ENCODE peak calls at places on chromosome 22, in four cellular contexts. N is GM12878, J is tibial artery, H is brain microvascular endothelial cell. T is an unnamed sample.

GRCh38 chr22:38700271-38700788 is 413 bp downstream of the JOSD1 start:
- DNase-seq in H (no peak), J (peak; percentile 63), N (no peak), T (no peak)

GRCh38 chr22:42673898-42674390 is 24.8 kb upstream of the CYB5R3 start:
- DNase-seq in H (no peak), N (no peak), J (no peak), T (no peak)

GRCh38 chr22:43127166-43127908 is 15.9 kb downstream of the MCAT start:
- DNase-seq in N (no peak), J (no peak), H (no peak), T (no peak)

GRCh38 chr22:29204617-29205183 is 996 bp upstream of the EMID1 start:
- DNase-seq in J (no peak), H (no peak), N (no peak), T (no peak)

GRCh38 chr22:45777852-45778172 is 106.2 kb downstream of the ATXN10 start:
- DNase-seq in N (no peak), J (no peak), H (no peak), T (no peak)

GRCh38 chr22:19037282-19038163 is 84.7 kb downstream of the DGCR2 start:
- DNase-seq in N (no peak), J (peak; percentile 15), H (no peak), T (peak; percentile 35)

GRCh38 chr22:41377846-41378245 is 3.9 kb upstream of the TEF start:
- DNase-seq in J (no peak), N (no peak), H (no peak), T (no peak)

GRCh38 chr22:46006379-46007002 is 29.5 kb upstream of the WNT7B start:
- DNase-seq in H (peak; percentile 76), J (peak; percentile 91), N (no peak), T (peak; percentile 91)

GRCh38 chr22:30823015-30823370 is 128.3 kb downstream of the OSBP2 start:
- DNase-seq in J (no peak), H (peak; percentile 26), N (no peak), T (peak; percentile 26)

GRCh38 chr22:42970029-42970428 is 44.9 kb downstream of the PACSIN2 start:
- DNase-seq in H (no peak), J (no peak), N (no peak), T (no peak)

GRCh38 chr22:49734390-49734789 is 93.3 kb downstream of the BRD1 start:
- DNase-seq in J (no peak), H (no peak), N (no peak), T (no peak)

GRCh38 chr22:50247748-50248147 is 2.9 kb upstream of the TUBGCP6 start:
- DNase-seq in H (peak; percentile 75), J (no peak), N (no peak), T (no peak)

GRCh38 chr22:18987765-18988164 is 51.7 kb upstream of the PRODH start:
- DNase-seq in J (no peak), H (no peak), N (no peak), T (no peak)

GRCh38 chr22:43199541-43199940 is 12.6 kb upstream of the TTLL12 start:
- DNase-seq in N (no peak), J (no peak), H (no peak), T (peak; percentile 19)

GRCh38 chr22:41479671-41480396 is 10.9 kb downstream of the ACO2 start:
- DNase-seq in J (peak; percentile 28), H (peak; percentile 50), N (no peak), T (no peak)

GRCh38 chr22:39254789-39255298 is 10.1 kb upstream of the PDGFB start:
- DNase-seq in H (peak; percentile 48), J (no peak), N (peak; percentile 41), T (no peak)

GRCh38 chr22:50445071-50445879 is 29.6 kb downstream of the SBF1 start:
- DNase-seq in J (no peak), H (no peak), N (no peak), T (no peak)

GRCh38 chr22:45683248-45683647 is 11.6 kb downstream of the ATXN10 start:
- DNase-seq in J (no peak), H (no peak), N (no peak), T (no peak)

GRCh38 chr22:29253561-29254282 is 14.1 kb downstream of the RHBDD3 start:
- DNase-seq in J (no peak), N (no peak), H (no peak), T (no peak)

GRCh38 chr22:24380220-24381218 is 46.9 kb upstream of the ADORA2A start:
- DNase-seq in J (no peak), H (no peak), N (no peak), T (no peak)

GRCh38 chr22:32473388-32473952 is 1.1 kb upstream of the FBXO7 start:
- DNase-seq in N (peak; percentile 34), H (peak; percentile 65), J (no peak), T (peak; percentile 67)

GRCh38 chr22:32475428-32476010 is 908 bp downstream of the FBXO7 start:
- DNase-seq in J (peak; percentile 52), H (no peak), N (no peak), T (peak; percentile 49)

GRCh38 chr22:32476804-32477203 is 2.2 kb downstream of the FBXO7 start:
- DNase-seq in J (no peak), H (no peak), N (no peak), T (no peak)

GRCh38 chr22:32476286-32476685 is 1.7 kb downstream of the FBXO7 start:
- DNase-seq in N (no peak), H (no peak), J (no peak), T (no peak)

DNA sequence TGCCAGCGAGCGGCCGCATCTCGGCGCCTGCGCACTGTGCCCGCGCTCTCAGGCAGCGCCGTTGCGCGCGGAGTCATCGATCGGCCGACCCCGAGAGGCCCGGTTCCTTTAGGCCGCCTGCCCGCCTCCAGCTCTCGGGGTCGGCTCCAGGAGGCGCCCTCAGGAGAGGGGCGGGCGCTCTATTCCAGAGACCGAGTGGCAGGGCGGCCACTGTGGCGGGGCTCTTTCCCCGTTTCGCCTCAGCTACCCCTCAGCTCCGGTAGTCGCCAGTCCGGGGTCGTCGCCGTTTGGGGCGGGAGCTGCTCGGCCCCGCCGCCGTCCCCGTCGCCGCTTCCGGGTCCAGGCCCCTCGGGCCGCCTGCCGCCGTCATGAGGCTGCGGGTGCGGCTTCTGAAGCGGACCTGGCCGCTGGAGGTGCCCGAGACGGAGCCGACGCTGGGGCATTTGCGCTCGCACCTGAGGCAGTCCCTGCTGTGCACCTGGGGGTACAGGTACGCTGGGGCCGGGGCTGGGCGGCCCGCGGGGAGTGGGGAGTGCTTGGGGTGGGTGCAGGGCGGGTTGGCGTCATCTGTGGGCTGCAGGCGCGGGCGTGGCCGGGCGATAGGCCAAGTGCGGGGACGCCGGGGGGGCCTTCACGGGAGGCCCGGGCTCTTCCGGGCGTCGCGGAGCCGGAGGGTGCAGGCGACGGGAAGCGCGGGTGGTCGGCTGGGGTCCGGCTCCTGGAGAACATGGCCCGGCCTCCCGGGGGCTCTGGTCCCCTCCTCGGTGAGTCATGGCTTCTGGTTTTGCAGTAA is at the start of gene FBXO7:
- DNase-seq in H (peak; percentile 92), J (peak; percentile 92), N (peak; percentile 37), T (peak; percentile 95)
- TF ChIP-seq CTCF in H (peak; percentile 58), J (peak; percentile 37), N (no peak), T (peak; percentile 42)

DNA sequence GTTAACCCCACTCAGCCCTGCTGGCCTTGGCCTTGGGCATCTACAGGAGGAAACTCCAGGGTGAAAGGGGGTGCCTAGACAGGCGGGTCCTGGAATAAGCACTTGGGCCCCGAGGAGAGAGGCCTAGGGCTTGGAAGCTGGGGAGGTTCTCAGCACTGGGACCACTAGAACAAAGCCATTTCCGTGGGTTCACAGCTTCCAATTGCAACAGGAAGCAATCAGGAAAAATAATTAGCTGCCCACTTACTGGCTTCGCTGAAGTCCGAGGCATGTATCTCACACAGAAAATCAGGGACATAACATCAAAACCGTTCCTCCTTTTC is 161.2 kb upstream of the GRK3 start:
- DNase-seq in H (no peak), J (no peak), N (no peak), T (no peak)
- H3K4me3 ChIP-seq in H (peak overlapping the region; percentile 64), J (no peak overlapping the region), N (peak overlapping the region; percentile 87), T (no peak overlapping the region)

GRCh38 chr22:22662095-22662494 is 17.7 kb downstream of the GGTLC2 start:
- DNase-seq in H (no peak), N (no peak), J (no peak), T (no peak)
- H3K27me3 ChIP-seq in H (peaks cover 41% of the 10 kb centered on the region), N (no peaks in the 10 kb centered on the region), J (peaks cover 18% of the 10 kb centered on the region), T (no peaks in the 10 kb centered on the region)

DNA sequence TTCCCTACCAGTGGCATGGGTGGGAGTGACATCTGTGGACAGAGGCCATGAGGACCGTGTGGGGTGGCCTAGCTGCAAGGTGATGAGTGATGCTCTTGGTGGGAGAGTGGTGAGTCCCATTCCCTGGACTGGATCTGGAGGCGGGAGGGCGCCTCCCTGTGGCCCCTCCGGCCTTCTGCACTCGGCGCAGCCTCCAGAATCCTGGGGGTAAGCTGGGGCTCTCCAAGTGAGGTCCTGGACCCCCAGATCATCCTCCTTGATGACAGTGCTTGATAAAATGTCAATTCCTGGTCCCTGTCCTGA is 32.3 kb upstream of the PRR5 start:
- DNase-seq in H (no peak), N (no peak), J (no peak), T (no peak)
- TF ChIP-seq CTCF in H (peak; percentile 55), N (peak; percentile 15), J (no peak), T (no peak)

GRCh38 chr22:37588540-37589215 is 8.8 kb upstream of the LGALS2 start:
- DNase-seq in J (no peak), N (no peak), H (no peak), T (no peak)

GRCh38 chr22:37594237-37594636 is 14.3 kb upstream of the LGALS2 start:
- DNase-seq in N (no peak), H (no peak), J (no peak), T (no peak)

GRCh38 chr22:37589607-37590006 is 9.7 kb upstream of the LGALS2 start:
- DNase-seq in J (no peak), H (no peak), N (no peak), T (no peak)

GRCh38 chr22:37591823-37592404 is 12.0 kb upstream of the LGALS2 start:
- DNase-seq in H (no peak), N (no peak), J (no peak), T (no peak)
- H3K4me3 ChIP-seq in H (no peak overlapping the region), N (peak overlapping the region; percentile 6), J (no peak overlapping the region), T (peak overlapping the region; percentile 46)

DNA sequence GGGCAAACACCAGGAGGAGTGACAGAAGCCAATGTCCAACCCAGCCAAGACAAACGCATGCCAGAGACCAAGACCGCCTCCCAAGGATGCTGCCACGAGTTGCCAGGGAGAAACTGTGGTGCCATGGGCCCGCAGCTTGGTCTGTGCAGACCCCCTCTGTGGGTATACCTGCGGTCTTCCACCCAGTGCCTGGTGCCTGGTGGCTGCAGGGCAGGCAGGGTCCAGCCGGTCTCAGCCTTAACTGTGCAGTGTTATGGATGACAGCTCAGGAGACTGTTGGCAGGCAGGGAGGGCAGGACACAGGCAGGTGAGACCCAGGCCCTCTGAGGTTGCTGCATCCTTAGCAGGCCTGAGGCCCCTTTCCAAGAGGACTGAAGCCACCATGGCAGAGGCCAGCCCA is 97.9 kb downstream of the MED15 start:
- DNase-seq in N (no peak), H (no peak), J (no peak), T (no peak)
- H3K27me3 ChIP-seq in N (no peaks in the 10 kb centered on the region), H (peaks cover 12% of the 10 kb centered on the region), J (peaks cover 19% of the 10 kb centered on the region), T (no peaks in the 10 kb centered on the region)

GRCh38 chr22:25896098-25896497 is 154.1 kb downstream of the MYO18B start:
- DNase-seq in N (no peak), J (no peak), H (no peak), T (no peak)
- TF ChIP-seq CTCF in N (no peak), J (no peak), H (no peak), T (no peak)